ENCODE peak calls at places on chromosomes 5 and 9, in seven cellular contexts. One of them, this sample, is unnamed.

GRCh38 chr5:28408186-28408585 is 1369.8 kb upstream of the CDH9 start:
- DNase-seq in K562: no peak
- DNase-seq in endothelial cell of umbilical vein: no peak
- DNase-seq in sigmoid colon: no peak
- DNase-seq in breast epithelium: no peak
- DNase-seq in HepG2: no peak
- DNase-seq in suprapubic skin: no peak
- DNase-seq in this sample: no peak

GRCh38 chr9:100028201-100028784 is 70.5 kb downstream of the ERP44 start:
- DNase-seq in K562: peak; percentile 86
- DNase-seq in endothelial cell of umbilical vein: peak; percentile 87
- DNase-seq in sigmoid colon: peak; percentile 73
- DNase-seq in breast epithelium: peak; percentile 26
- DNase-seq in HepG2: peak; percentile 61
- DNase-seq in suprapubic skin: no peak
- DNase-seq in this sample: peak; percentile 73

GRCh38 chr5:149162401-149163084 is 21.2 kb downstream of the ABLIM3 start:
- DNase-seq in K562: no peak
- DNase-seq in endothelial cell of umbilical vein: no peak
- DNase-seq in sigmoid colon: no peak
- DNase-seq in breast epithelium: no peak
- DNase-seq in HepG2: peak; percentile 75
- DNase-seq in suprapubic skin: no peak
- DNase-seq in this sample: no peak

GRCh38 chr9:6877671-6878161 is 119.9 kb downstream of the KDM4C start:
- DNase-seq in K562: no peak
- DNase-seq in endothelial cell of umbilical vein: no peak
- DNase-seq in sigmoid colon: no peak
- DNase-seq in breast epithelium: no peak
- DNase-seq in HepG2: peak; percentile 91
- DNase-seq in suprapubic skin: no peak
- DNase-seq in this sample: no peak

GRCh38 chr5:147072591-147072990 is 162.2 kb upstream of the STK32A start:
- DNase-seq in K562: no peak
- DNase-seq in endothelial cell of umbilical vein: no peak
- DNase-seq in sigmoid colon: no peak
- DNase-seq in breast epithelium: no peak
- DNase-seq in HepG2: no peak
- DNase-seq in suprapubic skin: no peak
- DNase-seq in this sample: no peak

GRCh38 chr5:166341708-166342329 is 1949.6 kb upstream of the WWC1 start:
- DNase-seq in K562: no peak
- DNase-seq in endothelial cell of umbilical vein: no peak
- DNase-seq in sigmoid colon: no peak
- DNase-seq in breast epithelium: no peak
- DNase-seq in HepG2: no peak
- DNase-seq in suprapubic skin: no peak
- DNase-seq in this sample: no peak

GRCh38 chr9:4741365-4742031 is 496 bp upstream of the AK3 start:
- DNase-seq in K562: peak; percentile 41
- DNase-seq in endothelial cell of umbilical vein: peak; percentile 27
- DNase-seq in sigmoid colon: peak; percentile 74
- DNase-seq in breast epithelium: no peak
- DNase-seq in HepG2: peak; percentile 37
- DNase-seq in suprapubic skin: peak; percentile 74
- DNase-seq in this sample: peak; percentile 55

GRCh38 chr5:156670615-156671014 is 179.5 kb upstream of the PPP1R2B start:
- DNase-seq in K562: no peak
- DNase-seq in endothelial cell of umbilical vein: no peak
- DNase-seq in sigmoid colon: no peak
- DNase-seq in breast epithelium: no peak
- DNase-seq in HepG2: no peak
- DNase-seq in suprapubic skin: no peak
- DNase-seq in this sample: no peak

GRCh38 chr5:146877783-146878470 is 630 bp downstream of the PPP2R2B start:
- DNase-seq in K562: no peak
- DNase-seq in endothelial cell of umbilical vein: no peak
- DNase-seq in sigmoid colon: no peak
- DNase-seq in breast epithelium: no peak
- DNase-seq in HepG2: no peak
- DNase-seq in suprapubic skin: no peak
- DNase-seq in this sample: no peak

GRCh38 chr9:91122755-91123154 is 239.0 kb downstream of the AUH start:
- DNase-seq in K562: no peak
- DNase-seq in endothelial cell of umbilical vein: no peak
- DNase-seq in sigmoid colon: no peak
- DNase-seq in breast epithelium: no peak
- DNase-seq in HepG2: no peak
- DNase-seq in suprapubic skin: no peak
- DNase-seq in this sample: no peak

GRCh38 chr5:38796739-38797108 is 49.1 kb upstream of the OSMR start:
- DNase-seq in K562: no peak
- DNase-seq in endothelial cell of umbilical vein: no peak
- DNase-seq in sigmoid colon: no peak
- DNase-seq in breast epithelium: no peak
- DNase-seq in HepG2: no peak
- DNase-seq in suprapubic skin: no peak
- DNase-seq in this sample: no peak

GRCh38 chr9:135864447-135865049 is 42.8 kb downstream of the CAMSAP1 start:
- DNase-seq in K562: peak; percentile 68
- DNase-seq in endothelial cell of umbilical vein: peak; percentile 51
- DNase-seq in sigmoid colon: no peak
- DNase-seq in breast epithelium: peak; percentile 24
- DNase-seq in HepG2: peak; percentile 10
- DNase-seq in suprapubic skin: no peak
- DNase-seq in this sample: peak; percentile 59

GRCh38 chr5:6504677-6505414 is 56.2 kb downstream of the UBE2QL1 start:
- DNase-seq in K562: no peak
- DNase-seq in endothelial cell of umbilical vein: no peak
- DNase-seq in sigmoid colon: no peak
- DNase-seq in breast epithelium: no peak
- DNase-seq in HepG2: no peak
- DNase-seq in suprapubic skin: no peak
- DNase-seq in this sample: no peak

GRCh38 chr9:119368681-119369581 is at the start of gene BRINP1:
- DNase-seq in K562: no peak
- DNase-seq in endothelial cell of umbilical vein: no peak
- DNase-seq in sigmoid colon: no peak
- DNase-seq in breast epithelium: peak; percentile 52
- DNase-seq in HepG2: no peak
- DNase-seq in suprapubic skin: no peak
- DNase-seq in this sample: no peak

GRCh38 chr5:80136751-80137272 is 101.7 kb downstream of the THBS4 start:
- DNase-seq in K562: no peak
- DNase-seq in endothelial cell of umbilical vein: no peak
- DNase-seq in sigmoid colon: no peak
- DNase-seq in breast epithelium: no peak
- DNase-seq in HepG2: no peak
- DNase-seq in suprapubic skin: no peak
- DNase-seq in this sample: no peak

GRCh38 chr5:152584103-152584502 is 179.0 kb upstream of the NMUR2 start:
- DNase-seq in K562: no peak
- DNase-seq in endothelial cell of umbilical vein: no peak
- DNase-seq in sigmoid colon: no peak
- DNase-seq in breast epithelium: no peak
- DNase-seq in HepG2: no peak
- DNase-seq in suprapubic skin: no peak
- DNase-seq in this sample: no peak

GRCh38 chr9:94801685-94802084 is 75.2 kb downstream of the AOPEP start:
- DNase-seq in K562: no peak
- DNase-seq in endothelial cell of umbilical vein: peak; percentile 86
- DNase-seq in sigmoid colon: no peak
- DNase-seq in breast epithelium: no peak
- DNase-seq in HepG2: no peak
- DNase-seq in suprapubic skin: no peak
- DNase-seq in this sample: no peak

GRCh38 chr5:158384535-158385421 is 525.8 kb upstream of the CLINT1 start:
- DNase-seq in K562: no peak
- DNase-seq in endothelial cell of umbilical vein: peak; percentile 79
- DNase-seq in sigmoid colon: peak; percentile 56
- DNase-seq in breast epithelium: no peak
- DNase-seq in HepG2: no peak
- DNase-seq in suprapubic skin: no peak
- DNase-seq in this sample: no peak

GRCh38 chr9:22237497-22238363 is 208.9 kb upstream of the DMRTA1 start:
- DNase-seq in K562: no peak
- DNase-seq in endothelial cell of umbilical vein: peak; percentile 62
- DNase-seq in sigmoid colon: no peak
- DNase-seq in breast epithelium: no peak
- DNase-seq in HepG2: peak; percentile 24
- DNase-seq in suprapubic skin: no peak
- DNase-seq in this sample: no peak

GRCh38 chr9:88266416-88266815 is 121.8 kb upstream of the SPIN1 start:
- DNase-seq in K562: no peak
- DNase-seq in endothelial cell of umbilical vein: no peak
- DNase-seq in sigmoid colon: no peak
- DNase-seq in breast epithelium: no peak
- DNase-seq in HepG2: no peak
- DNase-seq in suprapubic skin: no peak
- DNase-seq in this sample: no peak

GRCh38 chr5:169609716-169610115 is 26.1 kb downstream of the SPDL1 start:
- DNase-seq in K562: no peak
- DNase-seq in endothelial cell of umbilical vein: no peak
- DNase-seq in sigmoid colon: no peak
- DNase-seq in breast epithelium: no peak
- DNase-seq in HepG2: no peak
- DNase-seq in suprapubic skin: no peak
- DNase-seq in this sample: no peak

GRCh38 chr5:169024426-169024825 is 276.5 kb downstream of the SLIT3 start:
- DNase-seq in K562: no peak
- DNase-seq in endothelial cell of umbilical vein: no peak
- DNase-seq in sigmoid colon: no peak
- DNase-seq in breast epithelium: no peak
- DNase-seq in HepG2: no peak
- DNase-seq in suprapubic skin: no peak
- DNase-seq in this sample: no peak

GRCh38 chr5:3139596-3139995 is 388.1 kb upstream of the IRX2 start:
- DNase-seq in K562: no peak
- DNase-seq in endothelial cell of umbilical vein: no peak
- DNase-seq in sigmoid colon: no peak
- DNase-seq in breast epithelium: no peak
- DNase-seq in HepG2: no peak
- DNase-seq in suprapubic skin: no peak
- DNase-seq in this sample: no peak

GRCh38 chr9:4866239-4866969 is 73.7 kb downstream of the RCL1 start:
- DNase-seq in K562: peak; percentile 28
- DNase-seq in endothelial cell of umbilical vein: peak; percentile 9
- DNase-seq in sigmoid colon: no peak
- DNase-seq in breast epithelium: no peak
- DNase-seq in HepG2: no peak
- DNase-seq in suprapubic skin: no peak
- DNase-seq in this sample: no peak

GRCh38 chr9:108551030-108551964 is 304.5 kb downstream of the ACTL7B start:
- DNase-seq in K562: no peak
- DNase-seq in endothelial cell of umbilical vein: no peak
- DNase-seq in sigmoid colon: no peak
- DNase-seq in breast epithelium: no peak
- DNase-seq in HepG2: no peak
- DNase-seq in suprapubic skin: no peak
- DNase-seq in this sample: no peak

GRCh38 chr9:120761011-120761410 is 32.2 kb downstream of the FBXW2 start:
- DNase-seq in K562: no peak
- DNase-seq in endothelial cell of umbilical vein: no peak
- DNase-seq in sigmoid colon: no peak
- DNase-seq in breast epithelium: no peak
- DNase-seq in HepG2: no peak
- DNase-seq in suprapubic skin: no peak
- DNase-seq in this sample: no peak

GRCh38 chr9:137129456-137130175 is 9.3 kb upstream of the GRIN1 start:
- DNase-seq in K562: peak; percentile 97
- DNase-seq in endothelial cell of umbilical vein: peak; percentile 92
- DNase-seq in sigmoid colon: peak; percentile 91
- DNase-seq in breast epithelium: peak; percentile 76
- DNase-seq in HepG2: peak; percentile 81
- DNase-seq in suprapubic skin: peak; percentile 87
- DNase-seq in this sample: peak; percentile 91
- TF ChIP-seq POLR2A in K562: peak; percentile 88
- TF ChIP-seq POLR2A in endothelial cell of umbilical vein: peak; percentile 94
- TF ChIP-seq POLR2A in sigmoid colon: no peak
- TF ChIP-seq POLR2A in breast epithelium: no peak
- TF ChIP-seq POLR2A in HepG2: peak; percentile 91
- TF ChIP-seq POLR2A in suprapubic skin: no peak
- TF ChIP-seq POLR2A in this sample: peak; percentile 39

GRCh38 chr5:90546216-90546837 is 12.3 kb upstream of the ADGRV1 start:
- DNase-seq in K562: no peak
- DNase-seq in endothelial cell of umbilical vein: no peak
- DNase-seq in sigmoid colon: no peak
- DNase-seq in breast epithelium: no peak
- DNase-seq in HepG2: no peak
- DNase-seq in suprapubic skin: no peak
- DNase-seq in this sample: no peak
- TF ChIP-seq POLR2AphosphoS5 in K562: no peak
- TF ChIP-seq POLR2AphosphoS5 in endothelial cell of umbilical vein: no peak
- TF ChIP-seq POLR2AphosphoS5 in sigmoid colon: no peak
- TF ChIP-seq POLR2AphosphoS5 in breast epithelium: no peak
- TF ChIP-seq POLR2AphosphoS5 in HepG2: no peak
- TF ChIP-seq POLR2AphosphoS5 in suprapubic skin: no peak
- TF ChIP-seq POLR2AphosphoS5 in this sample: no peak

DNA sequence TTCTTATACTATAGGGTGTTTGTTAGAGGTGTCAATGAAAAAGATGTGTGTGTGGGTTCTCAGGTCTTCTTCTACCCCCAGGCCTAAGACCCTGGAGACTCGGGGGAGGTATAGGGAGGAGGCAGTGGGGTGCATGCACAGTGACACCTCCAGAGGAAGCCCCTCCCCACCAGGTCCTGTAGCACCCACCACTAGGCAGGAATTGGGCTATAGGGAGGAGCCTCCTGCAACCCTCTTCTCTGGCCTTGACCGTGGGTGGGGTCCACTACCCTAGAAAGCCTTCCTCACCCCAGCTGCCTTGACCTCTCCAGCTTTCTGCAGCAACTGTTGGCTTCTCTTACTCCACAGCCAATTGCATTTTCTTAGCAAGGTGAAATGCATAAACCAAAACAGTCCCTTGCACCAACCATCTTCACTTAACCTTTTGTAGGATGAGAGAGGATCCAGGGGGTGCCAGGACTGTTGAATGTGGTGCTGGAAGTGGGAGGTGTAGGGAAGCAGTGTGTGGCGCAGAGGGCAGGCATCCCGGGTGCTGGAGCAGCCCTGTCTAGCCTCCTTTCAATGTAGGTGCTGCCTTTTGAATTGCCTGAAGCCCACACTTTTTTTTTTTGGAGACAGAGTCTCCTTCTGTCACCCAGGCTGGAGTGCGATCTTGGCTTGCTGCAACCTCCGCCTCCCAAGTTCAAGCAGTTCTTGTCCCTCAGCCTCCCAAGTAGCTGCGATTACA is 128.5 kb downstream of the RGS3 start:
- DNase-seq in K562: no peak
- DNase-seq in endothelial cell of umbilical vein: no peak
- DNase-seq in sigmoid colon: peak; percentile 65
- DNase-seq in breast epithelium: no peak
- DNase-seq in HepG2: no peak
- DNase-seq in suprapubic skin: no peak
- DNase-seq in this sample: no peak
- H3K4me1 ChIP-seq in K562: peaks cover 9% of the 10 kb centered on the region
- H3K4me1 ChIP-seq in endothelial cell of umbilical vein: peaks cover 71% of the 10 kb centered on the region
- H3K4me1 ChIP-seq in sigmoid colon: peaks cover 57% of the 10 kb centered on the region
- H3K4me1 ChIP-seq in breast epithelium: peaks cover 9% of the 10 kb centered on the region
- H3K4me1 ChIP-seq in HepG2: peaks cover 32% of the 10 kb centered on the region
- H3K4me1 ChIP-seq in suprapubic skin: peaks cover 71% of the 10 kb centered on the region
- H3K4me1 ChIP-seq in this sample: peaks cover 29% of the 10 kb centered on the region

GRCh38 chr9:129111143-129111761 is at the start of gene PTPA:
- DNase-seq in K562: peak; percentile 92
- DNase-seq in endothelial cell of umbilical vein: peak; percentile 88
- DNase-seq in sigmoid colon: peak; percentile 93
- DNase-seq in breast epithelium: peak; percentile 76
- DNase-seq in HepG2: peak; percentile 69
- DNase-seq in suprapubic skin: peak; percentile 91
- DNase-seq in this sample: peak; percentile 88
- TF ChIP-seq POLR2A in K562: peak; percentile 78
- TF ChIP-seq POLR2A in endothelial cell of umbilical vein: no peak
- TF ChIP-seq POLR2A in sigmoid colon: no peak
- TF ChIP-seq POLR2A in breast epithelium: no peak
- TF ChIP-seq POLR2A in HepG2: no peak
- TF ChIP-seq POLR2A in suprapubic skin: no peak
- TF ChIP-seq POLR2A in this sample: peak; percentile 21

This sample was measured in transverse colon.